ENCODE peak calls at places on chromosomes 5 and 9, in five cellular contexts. X is K562, Z is Panc1, G is prostate gland, I is GM23338. V is an unnamed sample. For H3K36me3, the result is how much of the 10 kb centered on the place peaks cover.

GRCh38 chr9:18260527-18260926 is 213.4 kb upstream of the ADAMTSL1 start:
- DNase-seq in X (no peak), Z (no peak), G (no peak), I (no peak), V (no peak)

GRCh38 chr9:111000202-111000601 is 38.1 kb downstream of the LPAR1 start:
- DNase-seq in Z (no peak), X (no peak), I (no peak), G (no peak), V (no peak)

GRCh38 chr5:54695198-54695966 is 177.8 kb downstream of the SNX18 start:
- DNase-seq in G (no peak), X (no peak), Z (no peak), I (no peak), V (peak)

GRCh38 chr5:96567188-96567587 is 95.0 kb upstream of the CAST start:
- DNase-seq in I (no peak), Z (no peak), X (no peak), G (no peak), V (no peak)

GRCh38 chr9:138114501-138115245 is 237.1 kb downstream of the CACNA1B start:
- DNase-seq in G (no peak), X (no peak), I (no peak), Z (no peak), V (peak)

GRCh38 chr5:130528474-130528873 is 624.2 kb downstream of the CHSY3 start:
- DNase-seq in I (no peak), X (no peak), Z (no peak), G (no peak), V (no peak)

GRCh38 chr9:128470560-128470959 is 14.8 kb downstream of the ODF2 start:
- DNase-seq in G (no peak), I (no peak), Z (no peak), X (no peak), V (no peak)

GRCh38 chr5:72171667-72172066 is 64.4 kb downstream of the MAP1B start:
- DNase-seq in I (no peak), G (no peak), X (no peak), Z (no peak), V (no peak)

GRCh38 chr5:171137768-171138540 is 171.1 kb upstream of the TLX3 start:
- DNase-seq in X (no peak), I (no peak), Z (no peak), G (no peak), V (no peak)

GRCh38 chr5:134649163-134649916 is 755 bp downstream of the SEC24A start:
- DNase-seq in I (no peak), Z (no peak), G (no peak), X (peak), V (no peak)

GRCh38 chr9:34984049-34984448 is 5.5 kb upstream of the DNAJB5 start:
- DNase-seq in G (no peak), I (peak), X (peak), Z (no peak), V (no peak)

GRCh38 chr5:40410231-40410861 is 269.4 kb upstream of the PTGER4 start:
- DNase-seq in Z (no peak), G (no peak), X (no peak), I (no peak), V (no peak)

GRCh38 chr5:76385540-76385939 is 17.5 kb upstream of the IQGAP2 start:
- DNase-seq in Z (no peak), G (no peak), X (no peak), I (no peak), V (no peak)

GRCh38 chr9:94576131-94576530 is 17.5 kb downstream of the FBP2 start:
- DNase-seq in G (no peak), I (no peak), Z (no peak), X (no peak), V (no peak)

GRCh38 chr9:69601698-69602097 is 70.5 kb downstream of the APBA1 start:
- DNase-seq in I (no peak), Z (no peak), G (no peak), X (no peak), V (no peak)

GRCh38 chr9:74609671-74610416 is 112.7 kb downstream of the RORB start:
- DNase-seq in Z (no peak), I (peak), X (no peak), G (no peak), V (no peak)

GRCh38 chr9:116855881-116856662 is 169.0 kb downstream of the TRIM32 start:
- DNase-seq in I (no peak), G (peak), Z (no peak), X (no peak), V (no peak)

DNA sequence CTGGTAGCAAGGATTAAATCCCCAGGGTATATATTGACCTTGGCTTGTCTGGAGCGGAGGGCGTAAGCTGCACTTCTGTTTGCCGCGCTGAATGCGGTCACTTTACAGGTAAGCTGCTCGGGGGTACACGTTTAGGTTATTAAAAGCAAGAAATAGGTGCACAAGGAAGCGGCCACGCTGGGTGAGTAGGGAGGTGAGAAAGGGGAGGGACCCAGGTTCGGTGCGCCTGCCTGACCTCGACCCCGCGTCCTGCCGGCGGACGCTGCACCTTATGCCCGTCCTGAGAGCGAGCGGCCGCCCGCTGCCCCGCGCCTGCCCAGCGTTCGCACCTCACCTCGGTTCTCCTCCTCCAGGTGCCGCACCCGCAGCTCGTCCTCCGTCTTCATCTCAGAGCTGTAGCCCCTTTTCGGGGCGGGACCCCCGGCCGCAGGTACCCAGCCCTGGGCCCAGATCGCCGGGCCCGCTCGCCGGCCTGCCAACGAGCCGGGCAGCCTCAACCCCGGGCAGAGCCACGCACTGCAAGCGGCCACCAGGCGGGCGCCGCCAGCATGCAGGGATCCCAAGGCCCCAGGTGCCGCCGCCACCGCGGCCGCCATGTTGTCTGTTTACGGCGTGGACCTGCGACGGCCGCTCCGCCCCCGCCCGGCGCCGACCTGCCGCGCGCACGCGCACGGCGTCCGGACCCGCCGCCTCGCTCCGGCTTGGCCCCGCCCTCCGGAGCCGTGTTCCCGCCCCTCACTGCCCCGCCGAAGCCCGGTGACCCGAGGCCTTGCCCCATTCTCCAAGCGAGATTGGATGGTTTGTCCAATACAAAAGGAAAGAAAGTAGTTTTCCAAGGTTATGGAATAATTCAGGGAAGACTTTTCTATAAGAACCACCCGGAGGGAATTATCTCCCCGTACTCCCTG is at the start of gene AUH:
- DNase-seq in X (peak), Z (peak), G (peak), I (peak), V (peak)
- TF ChIP-seq CTCF in X (no peak), Z (no peak), G (no peak), I (no peak), V (no peak)

GRCh38 chr5:68554566-68555279 is 339.2 kb downstream of the PIK3R1 start:
- DNase-seq in G (peak), I (no peak), X (peak), Z (no peak), V (no peak)
- TF ChIP-seq POLR2AphosphoS5 in G (peak), I (no peak), X (no peak), Z (no peak), V (no peak)

DNA sequence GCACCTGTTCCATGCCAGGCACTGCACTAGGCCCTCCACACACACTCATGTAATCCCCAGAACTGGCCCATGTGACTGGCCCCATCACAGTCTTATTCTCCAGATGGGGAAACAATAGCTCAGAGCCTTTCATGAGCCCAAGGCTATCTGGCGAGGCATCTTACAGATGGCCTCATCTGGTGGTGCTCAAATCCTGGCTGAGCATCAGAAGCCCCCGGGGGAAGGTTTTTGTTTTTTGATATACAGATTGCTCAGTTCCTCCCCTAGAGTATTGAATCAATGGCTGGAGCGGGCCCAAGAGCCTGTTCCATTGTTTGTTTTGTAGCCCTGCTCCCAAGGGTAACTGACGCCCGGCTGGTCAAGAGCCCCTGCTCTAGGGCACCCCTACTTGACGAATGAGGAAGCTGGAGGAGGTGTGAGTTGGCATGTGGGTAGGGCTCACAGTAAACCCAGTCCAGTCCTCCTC is 145.3 kb upstream of the RAPGEF1 start:
- DNase-seq in Z (no peak), I (no peak), G (no peak), X (no peak), V (no peak)
- H3K36me3 ChIP-seq in Z (under half), I (under half), G (under half), X (under half), V (under half)

DNA sequence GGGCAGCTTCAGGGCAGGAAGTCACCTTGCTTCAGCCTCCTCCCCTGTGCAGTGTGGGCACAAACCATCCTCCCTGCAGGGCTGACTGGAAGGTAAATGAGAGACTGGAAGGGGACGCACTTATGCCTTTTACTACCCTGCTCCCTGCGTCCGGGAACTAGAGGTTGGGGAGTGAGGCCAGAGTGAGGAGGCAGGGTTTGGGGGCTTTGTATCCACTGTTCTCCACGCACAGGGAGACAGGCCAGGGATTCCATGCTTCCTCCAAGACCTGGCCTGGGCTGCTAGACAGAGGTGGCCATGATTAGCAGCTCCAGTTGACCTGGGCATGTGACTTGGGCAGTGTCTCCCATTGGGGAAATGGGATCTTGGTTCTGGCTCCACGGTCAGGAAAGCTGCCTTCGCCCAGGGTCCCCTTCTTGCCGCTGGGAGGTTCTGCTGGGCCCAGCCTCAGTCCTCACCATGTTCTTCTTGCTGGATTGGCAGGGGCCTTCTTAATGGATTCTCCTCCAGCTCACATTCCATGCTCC is 37.0 kb upstream of the PSD2 start:
- DNase-seq in X (no peak), I (no peak), G (no peak), Z (no peak), V (no peak)
- TF ChIP-seq CTCF in X (no peak), I (no peak), G (no peak), Z (no peak), V (no peak)

GRCh38 chr5:159097461-159098284 is 2.0 kb downstream of the EBF1 start:
- DNase-seq in G (no peak), Z (no peak), I (peak), X (no peak), V (no peak)
- TF ChIP-seq POLR2AphosphoS5 in G (no peak), Z (no peak), I (no peak), X (no peak), V (peak)

GRCh38 chr5:14419686-14420085 is 161.9 kb upstream of the OTULINL start:
- DNase-seq in G (no peak), I (no peak), X (no peak), Z (no peak), V (no peak)

GRCh38 chr5:14416709-14417108 is 164.9 kb upstream of the OTULINL start:
- DNase-seq in Z (no peak), G (no peak), X (no peak), I (no peak), V (no peak)

GRCh38 chr5:14417232-14417730 is 164.3 kb upstream of the OTULINL start:
- DNase-seq in I (peak), X (no peak), Z (no peak), G (no peak), V (no peak)

GRCh38 chr5:14420136-14420808 is 161.3 kb upstream of the OTULINL start:
- DNase-seq in G (no peak), I (no peak), Z (no peak), X (no peak), V (no peak)

DNA sequence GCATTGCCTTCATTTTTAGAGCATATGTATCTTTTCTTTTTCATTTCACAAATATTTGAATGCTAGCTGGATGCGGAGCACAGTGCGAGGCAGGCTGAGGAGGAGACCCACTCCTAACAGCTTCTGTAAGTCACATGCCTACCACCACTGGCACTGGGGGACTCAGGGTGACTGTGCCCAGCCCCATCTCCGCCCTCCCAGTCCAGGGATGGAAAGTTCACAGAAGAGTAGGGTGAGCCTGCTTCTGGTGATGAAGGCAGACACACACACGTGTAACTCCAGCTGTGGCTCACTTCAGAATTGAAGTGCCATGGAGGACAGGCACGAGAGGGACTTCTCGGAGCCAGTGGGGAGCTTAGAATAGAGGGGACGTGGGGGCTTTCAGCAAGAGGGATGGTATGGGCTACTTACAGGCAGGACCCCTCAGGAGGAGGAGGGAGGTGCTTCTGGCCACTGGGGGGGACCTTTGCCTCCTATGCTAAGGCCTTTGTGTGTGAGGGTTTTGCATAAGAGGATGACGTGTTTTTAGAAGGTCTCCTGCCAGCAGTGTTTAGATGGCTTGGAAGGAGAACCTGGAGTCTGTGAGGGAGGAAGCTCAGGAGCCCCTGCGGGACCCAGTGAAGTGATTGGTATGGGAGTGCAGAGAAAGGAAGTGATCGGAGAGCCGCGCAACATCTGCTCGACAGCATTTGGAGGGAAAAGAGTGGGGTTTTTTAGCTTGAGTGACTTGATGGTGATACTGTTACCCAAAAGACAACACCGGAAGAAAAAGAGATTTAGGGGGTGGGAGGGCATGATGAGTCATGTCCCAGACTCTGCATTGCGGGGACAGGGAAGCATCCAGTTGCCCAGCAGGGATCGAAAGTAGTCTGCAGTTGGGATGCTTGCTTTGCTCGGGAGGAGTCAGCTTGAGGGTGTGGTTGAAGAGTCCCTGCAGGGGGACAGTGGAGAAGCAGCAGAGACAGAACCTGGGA is 163.5 kb upstream of the OTULINL start:
- DNase-seq in I (no peak), G (no peak), Z (no peak), X (no peak), V (no peak)
- H3K36me3 ChIP-seq in I (under half), G (under half), Z (half or more), X (under half), V (half or more)

DNA sequence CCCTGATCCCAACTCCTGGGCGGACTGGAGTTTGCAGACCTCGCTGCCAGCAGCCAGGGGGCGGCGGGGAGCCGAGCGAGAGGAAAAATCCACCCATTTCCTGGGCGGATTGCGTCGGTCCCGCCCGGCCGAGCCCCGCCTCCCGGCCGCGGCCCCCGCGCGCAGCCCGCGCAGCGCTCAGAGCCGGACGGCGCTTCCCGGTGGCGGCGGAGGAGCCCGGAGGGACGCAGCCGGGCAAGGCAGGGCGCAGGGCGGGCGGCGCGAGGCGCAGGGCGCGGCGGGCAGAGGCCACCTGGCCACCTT is at the start of gene OLFM1:
- DNase-seq in I (peak), G (peak), X (peak), Z (no peak), V (no peak)
- TF ChIP-seq CTCF in I (peak), G (peak), X (peak), Z (peak), V (peak)